ENCODE peak calls at places on chromosome 1, in five cellular contexts. C, Q, B, V and E are unnamed samples.

GRCh38 chr1:88801575-88802208 is 89.7 kb downstream of the GTF2B start:
- DNase-seq in V (no peak), C (no peak), B (no peak), Q (no peak), E (peak; percentile 44)

GRCh38 chr1:193417945-193418744 is 231.7 kb upstream of the B3GALT2 start:
- DNase-seq in C (no peak), B (no peak), V (no peak), Q (no peak), E (no peak)

GRCh38 chr1:14095001-14095400 is 395.0 kb downstream of the PRDM2 start:
- DNase-seq in B (no peak), Q (no peak), C (no peak), V (no peak), E (peak; percentile 6)

GRCh38 chr1:99728494-99729235 is 37.8 kb downstream of the FRRS1 start:
- DNase-seq in Q (no peak), V (no peak), C (no peak), B (no peak), E (peak; percentile 22)

GRCh38 chr1:166907051-166907450 is 31.0 kb upstream of the TADA1 start:
- DNase-seq in C (no peak), B (no peak), Q (no peak), V (no peak), E (no peak)

GRCh38 chr1:89808429-89809117 is 12.3 kb upstream of the LRRC8D start:
- DNase-seq in V (no peak), C (no peak), Q (no peak), B (no peak), E (no peak)

GRCh38 chr1:175555266-175555665 is 188.1 kb downstream of the TNR start:
- DNase-seq in Q (no peak), V (no peak), C (no peak), B (no peak), E (no peak)

GRCh38 chr1:47779613-47780012 is 217.6 kb downstream of the TRABD2B start:
- DNase-seq in B (no peak), C (no peak), V (no peak), Q (no peak), E (no peak)

GRCh38 chr1:193260056-193260750 is 73.8 kb upstream of the B3GALT2 start:
- DNase-seq in V (no peak), C (no peak), Q (no peak), B (no peak), E (no peak)

GRCh38 chr1:240860023-240860422 is 248.1 kb upstream of the GREM2 start:
- DNase-seq in C (no peak), V (no peak), Q (no peak), B (no peak), E (no peak)

GRCh38 chr1:200253774-200254495 is 155.9 kb downstream of the ZNF281 start:
- DNase-seq in Q (no peak), V (no peak), C (no peak), B (no peak), E (no peak)

GRCh38 chr1:12464028-12464427 is 154.0 kb downstream of the DHRS3 start:
- DNase-seq in Q (no peak), V (no peak), C (peak; percentile 72), B (no peak), E (no peak)

GRCh38 chr1:59007820-59008598 is 224.2 kb upstream of the JUN start:
- DNase-seq in V (peak; percentile 51), C (no peak), B (no peak), Q (no peak), E (peak; percentile 35)
- H3K27ac ChIP-seq in V (peak overlapping the region; percentile 64), C (peak overlapping the region; percentile 12), B (no peak overlapping the region), Q (no peak overlapping the region), E (no peak overlapping the region)

DNA sequence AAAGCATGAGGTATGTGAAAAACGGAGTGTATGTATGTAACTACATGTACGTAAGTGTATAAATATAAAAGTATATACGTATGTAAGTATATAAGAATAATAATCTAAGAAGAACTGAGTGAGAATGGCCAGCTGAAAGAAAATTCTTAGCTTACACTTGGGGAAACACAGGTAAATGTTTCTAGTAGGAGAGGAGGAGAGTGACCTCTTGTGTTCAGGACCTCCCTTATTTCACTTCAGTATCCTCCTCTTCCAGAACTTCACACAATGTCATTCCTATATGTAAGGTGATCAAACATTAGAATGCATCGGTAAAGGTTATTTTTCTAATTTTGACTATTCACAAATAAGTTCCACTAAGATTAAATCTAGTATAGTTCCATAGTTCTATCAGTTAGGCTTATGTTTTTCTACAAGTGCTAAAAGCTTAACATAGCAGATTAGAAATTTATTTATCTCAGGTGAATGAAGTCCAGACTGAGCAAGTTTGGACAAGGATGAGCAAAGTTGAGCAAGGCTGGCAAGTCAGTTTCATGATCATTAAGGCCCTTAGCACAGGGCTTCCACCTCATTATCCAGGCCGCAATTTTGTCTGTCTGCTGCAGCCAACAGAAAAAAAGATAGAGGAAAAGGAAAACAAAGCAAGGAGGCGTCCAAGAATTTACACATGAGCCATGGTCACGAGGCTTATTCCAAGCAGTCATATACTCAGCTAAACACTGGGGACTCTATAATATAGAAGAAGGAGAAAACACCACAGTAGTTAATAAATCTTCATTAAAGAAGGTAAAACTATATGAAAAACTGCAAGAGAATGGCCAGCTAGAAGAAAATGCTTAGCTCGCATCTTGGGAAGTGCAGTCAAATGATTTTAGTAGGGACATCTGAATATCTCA is 7.1 kb upstream of the MROH9 start:
- DNase-seq in Q (no peak), V (no peak), B (no peak), C (no peak), E (no peak)
- TF ChIP-seq CTCF in Q (no peak), V (no peak), B (no peak), C (no peak), E (peak; percentile 4)

GRCh38 chr1:4627353-4627752 is 27.1 kb upstream of the AJAP1 start:
- DNase-seq in B (no peak), V (no peak), Q (no peak), C (no peak), E (no peak)
- H3K27me3 ChIP-seq in B (no peaks in the 10 kb centered on the region), V (no peaks in the 10 kb centered on the region), Q (no peaks in the 10 kb centered on the region), C (no peaks in the 10 kb centered on the region), E (no peaks in the 10 kb centered on the region)

DNA sequence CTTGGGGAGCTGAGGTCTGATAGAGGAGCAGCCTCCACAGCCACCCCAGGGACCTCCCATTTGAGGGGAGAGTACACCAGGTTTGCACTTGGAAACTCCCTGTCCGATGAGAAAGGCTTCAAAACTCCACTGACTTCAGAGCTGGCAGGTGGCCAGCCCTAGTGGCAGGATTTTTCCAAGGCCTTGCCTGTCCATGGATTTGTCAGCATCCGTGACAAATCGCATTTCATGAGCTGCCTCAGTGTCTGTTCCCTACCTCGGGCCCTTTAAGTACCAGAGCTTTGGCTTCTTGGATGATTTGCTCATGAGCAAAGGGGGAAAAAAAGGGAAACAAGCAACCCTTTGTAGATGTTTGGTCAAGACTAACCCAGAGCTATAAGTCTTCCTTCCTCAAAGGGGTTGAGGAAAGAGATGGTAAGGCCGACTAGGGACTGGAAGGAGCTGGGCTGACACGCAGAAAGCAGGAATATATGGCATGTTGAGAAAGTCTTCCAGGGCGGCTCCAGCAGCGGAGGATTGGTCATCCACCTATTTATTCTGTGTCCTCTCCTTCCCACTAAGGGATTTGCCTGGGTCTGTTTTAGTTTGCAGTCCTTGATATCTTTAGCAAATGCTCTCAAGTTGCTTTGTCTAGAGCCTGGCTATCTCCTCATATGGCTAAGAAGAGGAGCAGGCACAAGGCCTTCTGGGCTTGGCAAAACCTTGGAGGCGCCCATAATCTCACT is 2.7 kb upstream of the HSPG2 start:
- DNase-seq in Q (no peak), B (peak; percentile 96), C (peak; percentile 96), V (peak; percentile 80), E (peak; percentile 75)
- H3K27ac ChIP-seq in Q (no peak overlapping the region), B (peak overlapping the region; percentile 45), C (peak overlapping the region; percentile 89), V (peak overlapping the region; percentile 50), E (peak overlapping the region; percentile 21)

GRCh38 chr1:168386949-168387586 is 106.4 kb downstream of the TBX19 start:
- DNase-seq in Q (peak; percentile 55), B (peak; percentile 19), C (no peak), V (peak; percentile 69), E (peak; percentile 40)
- TF ChIP-seq CTCF in Q (no peak), B (no peak), C (no peak), V (no peak), E (no peak)

GRCh38 chr1:226216056-226216455 is 7.4 kb upstream of the MIXL1 start:
- DNase-seq in V (no peak), Q (no peak), C (no peak), B (no peak), E (no peak)
- H3K27me3 ChIP-seq in V (no peaks in the 10 kb centered on the region), Q (no peaks in the 10 kb centered on the region), C (no peaks in the 10 kb centered on the region), B (no peaks in the 10 kb centered on the region), E (no peaks in the 10 kb centered on the region)